ENCODE peak calls at places on chromosomes 12 and 14, in eight cellular contexts. One of them, this sample, is unnamed.

GRCh38 chr12:5511644-5512584 is 80.0 kb downstream of the NTF3 start:
- DNase-seq in GM23338: peak
- DNase-seq in H1: peak
- DNase-seq in AG04450: peak
- DNase-seq in CD8-positive, alpha-beta T cell: no peak
- DNase-seq in GM23248: peak
- DNase-seq in uterus: peak
- DNase-seq in IMR-90: peak
- DNase-seq in this sample: no peak

GRCh38 chr14:58697266-58697926 is 59.6 kb downstream of the DACT1 start:
- DNase-seq in GM23338: peak
- DNase-seq in H1: no peak
- DNase-seq in AG04450: no peak
- DNase-seq in CD8-positive, alpha-beta T cell: no peak
- DNase-seq in GM23248: no peak
- DNase-seq in uterus: no peak
- DNase-seq in IMR-90: no peak
- DNase-seq in this sample: no peak

GRCh38 chr12:2960432-2960956 is 1.3 kb downstream of the TEAD4 start:
- DNase-seq in GM23338: no peak
- DNase-seq in H1: peak
- DNase-seq in AG04450: no peak
- DNase-seq in CD8-positive, alpha-beta T cell: no peak
- DNase-seq in GM23248: peak
- DNase-seq in uterus: no peak
- DNase-seq in IMR-90: peak
- DNase-seq in this sample: no peak

GRCh38 chr12:50344245-50344644 is 52.2 kb downstream of the FAM186A start:
- DNase-seq in GM23338: no peak
- DNase-seq in H1: no peak
- DNase-seq in AG04450: no peak
- DNase-seq in CD8-positive, alpha-beta T cell: no peak
- DNase-seq in GM23248: no peak
- DNase-seq in uterus: no peak
- DNase-seq in IMR-90: no peak
- DNase-seq in this sample: no peak

GRCh38 chr14:94342334-94342934 is 19.3 kb upstream of the SERPINA6 start:
- DNase-seq in GM23338: no peak
- DNase-seq in H1: no peak
- DNase-seq in AG04450: peak
- DNase-seq in CD8-positive, alpha-beta T cell: no peak
- DNase-seq in GM23248: peak
- DNase-seq in uterus: peak
- DNase-seq in IMR-90: peak
- DNase-seq in this sample: no peak

GRCh38 chr12:40464121-40464520 is 228.1 kb upstream of the CNTN1 start:
- DNase-seq in GM23338: no peak
- DNase-seq in H1: no peak
- DNase-seq in AG04450: no peak
- DNase-seq in CD8-positive, alpha-beta T cell: no peak
- DNase-seq in GM23248: no peak
- DNase-seq in uterus: no peak
- DNase-seq in IMR-90: no peak
- DNase-seq in this sample: no peak

GRCh38 chr12:8011331-8011730 is 21.2 kb upstream of the FOXJ2 start:
- DNase-seq in GM23338: no peak
- DNase-seq in H1: no peak
- DNase-seq in AG04450: no peak
- DNase-seq in CD8-positive, alpha-beta T cell: no peak
- DNase-seq in GM23248: peak
- DNase-seq in uterus: no peak
- DNase-seq in IMR-90: no peak
- DNase-seq in this sample: no peak

GRCh38 chr14:95098984-95099599 is 58.2 kb downstream of the DICER1 start:
- DNase-seq in GM23338: peak
- DNase-seq in H1: no peak
- DNase-seq in AG04450: peak
- DNase-seq in CD8-positive, alpha-beta T cell: peak
- DNase-seq in GM23248: peak
- DNase-seq in uterus: peak
- DNase-seq in IMR-90: peak
- DNase-seq in this sample: peak

DNA sequence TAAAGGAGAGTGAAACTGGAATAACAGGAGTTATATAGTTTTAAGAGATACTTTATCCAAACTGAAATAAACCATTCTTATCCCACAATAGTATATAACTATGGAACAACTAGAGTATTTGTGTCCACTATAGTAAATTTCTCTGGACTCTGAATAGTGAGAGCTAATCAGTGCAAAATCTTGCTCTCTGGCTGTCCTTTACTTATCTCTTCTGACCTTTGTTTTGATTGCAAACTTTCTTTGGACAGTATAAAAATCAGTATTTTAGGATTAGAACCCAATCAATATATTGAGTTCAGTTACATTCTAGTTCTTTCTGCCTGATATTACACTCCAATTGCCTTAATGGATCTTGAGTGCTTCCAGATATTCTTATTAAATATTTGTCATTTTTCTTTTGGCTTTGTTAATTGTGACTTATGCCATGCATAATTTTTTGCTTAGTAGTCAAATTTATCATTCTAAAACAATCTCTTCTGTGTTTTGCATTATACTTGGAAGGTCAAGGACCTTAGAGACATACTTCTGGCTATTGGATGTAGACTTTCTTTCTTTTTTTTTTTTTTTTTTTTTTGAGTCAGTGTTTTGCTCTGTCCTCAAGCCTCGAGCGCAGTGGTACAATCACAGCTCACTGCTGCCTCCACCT is 89.9 kb upstream of the AMN1 start:
- DNase-seq in GM23338: no peak
- DNase-seq in H1: no peak
- DNase-seq in AG04450: no peak
- DNase-seq in CD8-positive, alpha-beta T cell: no peak
- DNase-seq in GM23248: no peak
- DNase-seq in uterus: no peak
- DNase-seq in IMR-90: no peak
- DNase-seq in this sample: no peak
- H3K27ac ChIP-seq in GM23338: no peak
- H3K27ac ChIP-seq in H1: no peak
- H3K27ac ChIP-seq in AG04450: no peak
- H3K27ac ChIP-seq in CD8-positive, alpha-beta T cell: no peak
- H3K27ac ChIP-seq in GM23248: no peak
- H3K27ac ChIP-seq in uterus: no peak
- H3K27ac ChIP-seq in IMR-90: no peak
- H3K27ac ChIP-seq in this sample: no peak

DNA sequence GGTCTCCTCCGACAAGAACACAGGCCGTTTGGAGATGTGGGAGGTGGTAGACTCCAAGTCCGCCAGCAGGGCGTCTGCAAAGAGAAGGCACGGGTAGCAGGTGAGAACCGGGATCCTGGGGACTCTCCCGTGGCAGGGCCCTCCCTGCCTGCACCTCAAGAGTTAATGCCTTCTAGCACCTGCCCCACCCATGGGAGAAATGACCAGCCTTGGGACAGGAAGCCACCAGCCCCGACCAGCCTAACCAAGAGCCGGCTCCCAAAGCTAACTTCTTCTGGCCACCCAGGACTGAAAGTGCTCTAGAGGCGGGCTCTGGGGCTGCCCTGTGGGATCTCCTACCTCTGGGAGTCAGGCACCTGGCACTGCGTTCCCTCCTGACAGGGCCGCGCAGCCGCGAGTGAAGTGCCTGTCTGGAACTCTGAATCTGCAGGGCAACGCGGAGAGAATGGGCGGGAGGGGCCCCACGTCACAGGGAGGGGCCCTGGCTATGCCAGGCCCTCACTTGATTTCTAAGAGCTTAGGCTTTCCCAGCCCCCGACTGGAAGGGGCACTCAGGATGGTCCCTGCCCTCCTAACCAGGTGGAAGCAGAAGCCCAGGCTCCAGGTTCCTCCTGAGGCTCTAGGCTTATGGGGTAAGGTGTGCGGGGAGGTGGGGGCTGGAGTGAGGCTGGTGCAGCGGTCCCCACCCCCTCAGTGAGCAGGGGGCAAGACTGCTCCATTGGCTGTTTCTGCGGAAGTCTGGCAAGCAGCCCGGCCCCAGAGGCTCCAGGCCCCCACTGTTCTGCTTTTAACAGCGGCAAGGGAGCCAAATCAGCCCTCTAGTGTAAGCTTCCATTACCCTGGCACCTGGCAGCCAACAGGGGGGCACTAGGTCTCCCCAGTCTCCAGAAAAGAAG is 23.6 kb upstream of the RPLP0 start:
- DNase-seq in GM23338: no peak
- DNase-seq in H1: no peak
- DNase-seq in AG04450: no peak
- DNase-seq in CD8-positive, alpha-beta T cell: peak
- DNase-seq in GM23248: peak
- DNase-seq in uterus: no peak
- DNase-seq in IMR-90: no peak
- DNase-seq in this sample: no peak
- H3K27ac ChIP-seq in GM23338: no peak
- H3K27ac ChIP-seq in H1: no peak
- H3K27ac ChIP-seq in AG04450: peak
- H3K27ac ChIP-seq in CD8-positive, alpha-beta T cell: no peak
- H3K27ac ChIP-seq in GM23248: peak
- H3K27ac ChIP-seq in uterus: no peak
- H3K27ac ChIP-seq in IMR-90: peak
- H3K27ac ChIP-seq in this sample: no peak

GRCh38 chr12:96419576-96420254 is 19.5 kb upstream of the CDK17 start:
- DNase-seq in GM23338: no peak
- DNase-seq in H1: no peak
- DNase-seq in AG04450: no peak
- DNase-seq in CD8-positive, alpha-beta T cell: no peak
- DNase-seq in GM23248: no peak
- DNase-seq in uterus: no peak
- DNase-seq in IMR-90: no peak
- DNase-seq in this sample: no peak

GRCh38 chr12:96420255-96420930 is 20.2 kb upstream of the CDK17 start:
- DNase-seq in GM23338: no peak
- DNase-seq in H1: no peak
- DNase-seq in AG04450: no peak
- DNase-seq in CD8-positive, alpha-beta T cell: no peak
- DNase-seq in GM23248: peak
- DNase-seq in uterus: no peak
- DNase-seq in IMR-90: no peak
- DNase-seq in this sample: no peak

GRCh38 chr12:96412431-96412830 is 12.2 kb upstream of the CDK17 start:
- DNase-seq in GM23338: no peak
- DNase-seq in H1: no peak
- DNase-seq in AG04450: no peak
- DNase-seq in CD8-positive, alpha-beta T cell: no peak
- DNase-seq in GM23248: no peak
- DNase-seq in uterus: no peak
- DNase-seq in IMR-90: no peak
- DNase-seq in this sample: no peak

GRCh38 chr12:96414637-96415036 is 14.4 kb upstream of the CDK17 start:
- DNase-seq in GM23338: no peak
- DNase-seq in H1: no peak
- DNase-seq in AG04450: no peak
- DNase-seq in CD8-positive, alpha-beta T cell: no peak
- DNase-seq in GM23248: no peak
- DNase-seq in uterus: no peak
- DNase-seq in IMR-90: no peak
- DNase-seq in this sample: no peak

GRCh38 chr12:96416033-96416790 is 16.0 kb upstream of the CDK17 start:
- DNase-seq in GM23338: no peak
- DNase-seq in H1: no peak
- DNase-seq in AG04450: peak
- DNase-seq in CD8-positive, alpha-beta T cell: no peak
- DNase-seq in GM23248: peak
- DNase-seq in uterus: no peak
- DNase-seq in IMR-90: peak
- DNase-seq in this sample: no peak
- H3K27ac ChIP-seq in GM23338: no peak
- H3K27ac ChIP-seq in H1: no peak
- H3K27ac ChIP-seq in AG04450: peak
- H3K27ac ChIP-seq in CD8-positive, alpha-beta T cell: no peak
- H3K27ac ChIP-seq in GM23248: peak
- H3K27ac ChIP-seq in uterus: no peak
- H3K27ac ChIP-seq in IMR-90: no peak
- H3K27ac ChIP-seq in this sample: no peak

GRCh38 chr12:89349814-89350213 is 2.5 kb downstream of the DUSP6 start:
- DNase-seq in GM23338: peak
- DNase-seq in H1: no peak
- DNase-seq in AG04450: no peak
- DNase-seq in CD8-positive, alpha-beta T cell: no peak
- DNase-seq in GM23248: peak
- DNase-seq in uterus: no peak
- DNase-seq in IMR-90: peak
- DNase-seq in this sample: no peak

GRCh38 chr12:89350260-89350659 is 2.0 kb downstream of the DUSP6 start:
- DNase-seq in GM23338: peak
- DNase-seq in H1: no peak
- DNase-seq in AG04450: no peak
- DNase-seq in CD8-positive, alpha-beta T cell: no peak
- DNase-seq in GM23248: no peak
- DNase-seq in uterus: no peak
- DNase-seq in IMR-90: no peak
- DNase-seq in this sample: no peak

GRCh38 chr12:89347325-89347829 is 4.9 kb downstream of the DUSP6 start:
- DNase-seq in GM23338: no peak
- DNase-seq in H1: no peak
- DNase-seq in AG04450: no peak
- DNase-seq in CD8-positive, alpha-beta T cell: no peak
- DNase-seq in GM23248: no peak
- DNase-seq in uterus: no peak
- DNase-seq in IMR-90: no peak
- DNase-seq in this sample: no peak

GRCh38 chr12:89350661-89351488 is 1.4 kb downstream of the DUSP6 start:
- DNase-seq in GM23338: no peak
- DNase-seq in H1: no peak
- DNase-seq in AG04450: no peak
- DNase-seq in CD8-positive, alpha-beta T cell: peak
- DNase-seq in GM23248: peak
- DNase-seq in uterus: no peak
- DNase-seq in IMR-90: no peak
- DNase-seq in this sample: no peak

DNA sequence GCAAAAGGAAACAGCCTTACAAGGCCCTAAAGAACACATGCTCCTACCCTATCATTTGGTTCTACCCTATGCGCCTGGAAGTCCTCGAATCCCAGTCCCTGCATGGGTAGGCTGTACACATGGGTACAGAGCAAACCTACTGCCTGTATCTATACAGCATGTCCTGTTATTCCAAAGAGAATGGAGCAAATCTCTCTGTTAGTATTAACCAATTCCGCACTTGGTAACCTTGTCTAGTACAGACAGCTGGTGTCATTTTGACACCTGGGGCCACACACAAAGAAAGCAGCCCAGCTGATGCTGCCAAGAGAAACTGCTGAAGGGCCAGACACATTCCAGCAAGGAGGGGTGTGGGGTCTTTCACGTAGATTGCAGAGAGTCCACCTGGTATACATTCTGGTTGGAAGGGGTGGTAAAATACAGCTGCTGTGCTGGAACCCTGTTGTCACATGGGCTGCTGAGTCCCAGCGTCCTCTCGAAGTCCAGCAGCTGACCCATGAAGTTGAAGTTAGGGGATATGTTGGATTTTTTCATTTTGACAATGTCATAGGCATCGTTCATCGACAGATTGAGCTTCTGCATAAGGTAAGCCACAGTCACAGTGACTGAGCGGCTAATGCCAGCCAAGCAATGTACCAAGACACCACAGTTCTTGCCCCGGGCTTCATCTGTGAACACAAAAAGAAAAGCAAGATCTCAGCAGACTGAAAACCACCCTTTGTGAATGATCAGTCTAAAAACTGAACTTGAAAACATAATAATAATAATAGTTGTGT is 3.2 kb downstream of the DUSP6 start:
- DNase-seq in GM23338: no peak
- DNase-seq in H1: no peak
- DNase-seq in AG04450: no peak
- DNase-seq in CD8-positive, alpha-beta T cell: no peak
- DNase-seq in GM23248: peak
- DNase-seq in uterus: no peak
- DNase-seq in IMR-90: no peak
- DNase-seq in this sample: no peak
- H3K27ac ChIP-seq in GM23338: no peak
- H3K27ac ChIP-seq in H1: no peak
- H3K27ac ChIP-seq in AG04450: no peak
- H3K27ac ChIP-seq in CD8-positive, alpha-beta T cell: no peak
- H3K27ac ChIP-seq in GM23248: peak
- H3K27ac ChIP-seq in uterus: peak
- H3K27ac ChIP-seq in IMR-90: peak
- H3K27ac ChIP-seq in this sample: peak